ENCODE peak calls at places on chromosomes 12 and 14, in ten cellular contexts. One of them, this sample, is unnamed.

GRCh38 chr14:94424371-94424770 is 28.2 kb downstream of the SERPINA11 start:
- DNase-seq in HFF-Myc: no peak
- DNase-seq in PC-9: no peak
- DNase-seq in left ventricle myocardium inferior: no peak
- DNase-seq in heart right ventricle: no peak
- DNase-seq in cardiac fibroblast: no peak
- DNase-seq in psoas muscle: no peak
- DNase-seq in IMR-90: no peak
- DNase-seq in HL-60: no peak
- DNase-seq in left lung: no peak
- DNase-seq in this sample: no peak

GRCh38 chr14:47678157-47678556 is 2.8 kb upstream of the MDGA2 start:
- DNase-seq in HFF-Myc: no peak
- DNase-seq in PC-9: no peak
- DNase-seq in left ventricle myocardium inferior: no peak
- DNase-seq in heart right ventricle: no peak
- DNase-seq in cardiac fibroblast: no peak
- DNase-seq in psoas muscle: no peak
- DNase-seq in IMR-90: no peak
- DNase-seq in HL-60: no peak
- DNase-seq in left lung: no peak
- DNase-seq in this sample: no peak

GRCh38 chr12:67910360-67911292 is 78.6 kb upstream of the IFNG-AS1 start:
- DNase-seq in HFF-Myc: peak; percentile 79
- DNase-seq in PC-9: no peak
- DNase-seq in left ventricle myocardium inferior: no peak
- DNase-seq in heart right ventricle: peak; percentile 10
- DNase-seq in cardiac fibroblast: peak; percentile 67
- DNase-seq in psoas muscle: peak; percentile 33
- DNase-seq in IMR-90: peak; percentile 95
- DNase-seq in HL-60: no peak
- DNase-seq in left lung: no peak
- DNase-seq in this sample: peak; percentile 90

GRCh38 chr12:779745-780734 is 27.7 kb downstream of the WNK1 start:
- DNase-seq in HFF-Myc: no peak
- DNase-seq in PC-9: no peak
- DNase-seq in left ventricle myocardium inferior: no peak
- DNase-seq in heart right ventricle: no peak
- DNase-seq in cardiac fibroblast: peak; percentile 49
- DNase-seq in psoas muscle: no peak
- DNase-seq in IMR-90: peak; percentile 74
- DNase-seq in HL-60: no peak
- DNase-seq in left lung: no peak
- DNase-seq in this sample: peak; percentile 53

GRCh38 chr12:75571204-75571603 is 59.8 kb upstream of the KRR1 start:
- DNase-seq in HFF-Myc: no peak
- DNase-seq in PC-9: no peak
- DNase-seq in left ventricle myocardium inferior: no peak
- DNase-seq in heart right ventricle: no peak
- DNase-seq in cardiac fibroblast: no peak
- DNase-seq in psoas muscle: no peak
- DNase-seq in IMR-90: no peak
- DNase-seq in HL-60: no peak
- DNase-seq in left lung: no peak
- DNase-seq in this sample: no peak

GRCh38 chr12:107399061-107399460 is 286.5 kb upstream of the PWP1 start:
- DNase-seq in HFF-Myc: no peak
- DNase-seq in PC-9: no peak
- DNase-seq in left ventricle myocardium inferior: no peak
- DNase-seq in heart right ventricle: no peak
- DNase-seq in cardiac fibroblast: no peak
- DNase-seq in psoas muscle: no peak
- DNase-seq in IMR-90: peak; percentile 51
- DNase-seq in HL-60: no peak
- DNase-seq in left lung: no peak
- DNase-seq in this sample: peak; percentile 75

GRCh38 chr12:102323799-102324198 is 126.2 kb upstream of the PMCH start:
- DNase-seq in HFF-Myc: no peak
- DNase-seq in PC-9: no peak
- DNase-seq in left ventricle myocardium inferior: no peak
- DNase-seq in heart right ventricle: no peak
- DNase-seq in cardiac fibroblast: no peak
- DNase-seq in psoas muscle: no peak
- DNase-seq in IMR-90: no peak
- DNase-seq in HL-60: no peak
- DNase-seq in left lung: no peak
- DNase-seq in this sample: no peak

GRCh38 chr12:132230381-132230780 is 86.1 kb downstream of the NOC4L start:
- DNase-seq in HFF-Myc: no peak
- DNase-seq in PC-9: no peak
- DNase-seq in left ventricle myocardium inferior: no peak
- DNase-seq in heart right ventricle: no peak
- DNase-seq in cardiac fibroblast: no peak
- DNase-seq in psoas muscle: no peak
- DNase-seq in IMR-90: no peak
- DNase-seq in HL-60: no peak
- DNase-seq in left lung: no peak
- DNase-seq in this sample: no peak

GRCh38 chr12:24244801-24245200 is 295.3 kb upstream of the SOX5 start:
- DNase-seq in HFF-Myc: no peak
- DNase-seq in PC-9: no peak
- DNase-seq in left ventricle myocardium inferior: no peak
- DNase-seq in heart right ventricle: no peak
- DNase-seq in cardiac fibroblast: no peak
- DNase-seq in psoas muscle: no peak
- DNase-seq in IMR-90: no peak
- DNase-seq in HL-60: no peak
- DNase-seq in left lung: no peak
- DNase-seq in this sample: no peak

GRCh38 chr12:47133981-47134380 is 54.2 kb upstream of the AMIGO2 start:
- DNase-seq in HFF-Myc: no peak
- DNase-seq in PC-9: no peak
- DNase-seq in left ventricle myocardium inferior: no peak
- DNase-seq in heart right ventricle: no peak
- DNase-seq in cardiac fibroblast: no peak
- DNase-seq in psoas muscle: no peak
- DNase-seq in IMR-90: no peak
- DNase-seq in HL-60: no peak
- DNase-seq in left lung: no peak
- DNase-seq in this sample: no peak

GRCh38 chr14:51865953-51866747 is 5.7 kb downstream of the GNG2 start:
- DNase-seq in HFF-Myc: no peak
- DNase-seq in PC-9: no peak
- DNase-seq in left ventricle myocardium inferior: no peak
- DNase-seq in heart right ventricle: no peak
- DNase-seq in cardiac fibroblast: no peak
- DNase-seq in psoas muscle: no peak
- DNase-seq in IMR-90: no peak
- DNase-seq in HL-60: no peak
- DNase-seq in left lung: no peak
- DNase-seq in this sample: no peak

GRCh38 chr14:37939442-37940028 is 268.2 kb upstream of the SSTR1 start:
- DNase-seq in HFF-Myc: no peak
- DNase-seq in PC-9: no peak
- DNase-seq in left ventricle myocardium inferior: no peak
- DNase-seq in heart right ventricle: no peak
- DNase-seq in cardiac fibroblast: no peak
- DNase-seq in psoas muscle: no peak
- DNase-seq in IMR-90: no peak
- DNase-seq in HL-60: no peak
- DNase-seq in left lung: no peak
- DNase-seq in this sample: no peak

GRCh38 chr12:5509557-5509956 is 77.6 kb downstream of the NTF3 start:
- DNase-seq in HFF-Myc: no peak
- DNase-seq in PC-9: no peak
- DNase-seq in left ventricle myocardium inferior: no peak
- DNase-seq in heart right ventricle: no peak
- DNase-seq in cardiac fibroblast: no peak
- DNase-seq in psoas muscle: no peak
- DNase-seq in IMR-90: no peak
- DNase-seq in HL-60: no peak
- DNase-seq in left lung: no peak
- DNase-seq in this sample: no peak

GRCh38 chr14:104559043-104559768 is 20.4 kb upstream of the C14orf180 start:
- DNase-seq in HFF-Myc: no peak
- DNase-seq in PC-9: no peak
- DNase-seq in left ventricle myocardium inferior: peak; percentile 5
- DNase-seq in heart right ventricle: no peak
- DNase-seq in cardiac fibroblast: no peak
- DNase-seq in psoas muscle: peak; percentile 43
- DNase-seq in IMR-90: no peak
- DNase-seq in HL-60: no peak
- DNase-seq in left lung: no peak
- DNase-seq in this sample: no peak

GRCh38 chr12:113373966-113374365 is 15.6 kb downstream of the PLBD2 start:
- DNase-seq in HFF-Myc: no peak
- DNase-seq in PC-9: no peak
- DNase-seq in left ventricle myocardium inferior: no peak
- DNase-seq in heart right ventricle: no peak
- DNase-seq in cardiac fibroblast: no peak
- DNase-seq in psoas muscle: no peak
- DNase-seq in IMR-90: no peak
- DNase-seq in HL-60: no peak
- DNase-seq in left lung: no peak
- DNase-seq in this sample: no peak

GRCh38 chr12:54588892-54589291 is 433 bp upstream of the PPP1R1A start:
- DNase-seq in HFF-Myc: no peak
- DNase-seq in PC-9: no peak
- DNase-seq in left ventricle myocardium inferior: no peak
- DNase-seq in heart right ventricle: no peak
- DNase-seq in cardiac fibroblast: no peak
- DNase-seq in psoas muscle: no peak
- DNase-seq in IMR-90: no peak
- DNase-seq in HL-60: no peak
- DNase-seq in left lung: no peak
- DNase-seq in this sample: no peak
- H3K4me3 ChIP-seq in HFF-Myc: no peak overlapping the region
- H3K4me3 ChIP-seq in PC-9: no peak overlapping the region
- H3K4me3 ChIP-seq in left ventricle myocardium inferior: peak overlapping the region; percentile 76
- H3K4me3 ChIP-seq in heart right ventricle: peak overlapping the region; percentile 48
- H3K4me3 ChIP-seq in cardiac fibroblast: no peak overlapping the region
- H3K4me3 ChIP-seq in psoas muscle: peak overlapping the region; percentile 83
- H3K4me3 ChIP-seq in IMR-90: no peak overlapping the region
- H3K4me3 ChIP-seq in HL-60: no peak overlapping the region
- H3K4me3 ChIP-seq in left lung: peak overlapping the region; percentile 15
- H3K4me3 ChIP-seq in this sample: no peak overlapping the region

GRCh38 chr14:91545204-91545603 is 35.1 kb upstream of the PPP4R3A start:
- DNase-seq in HFF-Myc: no peak
- DNase-seq in PC-9: no peak
- DNase-seq in left ventricle myocardium inferior: no peak
- DNase-seq in heart right ventricle: no peak
- DNase-seq in cardiac fibroblast: no peak
- DNase-seq in psoas muscle: no peak
- DNase-seq in IMR-90: no peak
- DNase-seq in HL-60: no peak
- DNase-seq in left lung: no peak
- DNase-seq in this sample: no peak

GRCh38 chr14:91545946-91546716 is 36.0 kb upstream of the PPP4R3A start:
- DNase-seq in HFF-Myc: no peak
- DNase-seq in PC-9: no peak
- DNase-seq in left ventricle myocardium inferior: no peak
- DNase-seq in heart right ventricle: no peak
- DNase-seq in cardiac fibroblast: peak; percentile 1
- DNase-seq in psoas muscle: no peak
- DNase-seq in IMR-90: no peak
- DNase-seq in HL-60: no peak
- DNase-seq in left lung: no peak
- DNase-seq in this sample: no peak

GRCh38 chr14:91548145-91548544 is 38.0 kb upstream of the PPP4R3A start:
- DNase-seq in HFF-Myc: no peak
- DNase-seq in PC-9: no peak
- DNase-seq in left ventricle myocardium inferior: no peak
- DNase-seq in heart right ventricle: no peak
- DNase-seq in cardiac fibroblast: no peak
- DNase-seq in psoas muscle: no peak
- DNase-seq in IMR-90: no peak
- DNase-seq in HL-60: no peak
- DNase-seq in left lung: no peak
- DNase-seq in this sample: no peak
- TF ChIP-seq CTCF in HFF-Myc: no peak
- TF ChIP-seq CTCF in PC-9: no peak
- TF ChIP-seq CTCF in left ventricle myocardium inferior: no peak
- TF ChIP-seq CTCF in heart right ventricle: no peak
- TF ChIP-seq CTCF in cardiac fibroblast: no peak
- TF ChIP-seq CTCF in psoas muscle: no peak
- TF ChIP-seq CTCF in IMR-90: no peak
- TF ChIP-seq CTCF in HL-60: no peak
- TF ChIP-seq CTCF in left lung: no peak
- TF ChIP-seq CTCF in this sample: no peak

DNA sequence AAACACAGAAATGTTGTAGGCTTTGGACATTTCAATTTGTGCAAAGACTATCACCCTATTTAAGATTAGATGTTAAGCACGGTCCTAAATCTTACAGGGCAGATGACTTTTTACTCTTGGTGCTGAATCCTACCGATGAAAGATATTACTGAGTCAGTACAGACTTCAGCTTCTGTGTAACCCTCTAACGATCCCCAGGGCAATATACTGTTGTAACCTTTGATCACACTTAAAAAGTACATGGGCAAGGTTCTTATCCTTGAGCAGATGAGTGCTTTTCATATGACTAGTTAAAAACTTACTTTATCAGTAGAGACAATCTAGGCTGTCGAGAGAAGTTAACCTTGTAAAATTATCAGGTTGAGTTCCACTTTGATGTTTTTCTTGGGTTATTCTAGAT is 22.5 kb downstream of the PDE3A start:
- DNase-seq in HFF-Myc: no peak
- DNase-seq in PC-9: no peak
- DNase-seq in left ventricle myocardium inferior: no peak
- DNase-seq in heart right ventricle: no peak
- DNase-seq in cardiac fibroblast: no peak
- DNase-seq in psoas muscle: no peak
- DNase-seq in IMR-90: no peak
- DNase-seq in HL-60: no peak
- DNase-seq in left lung: no peak
- DNase-seq in this sample: no peak
- H3K4me3 ChIP-seq in HFF-Myc: no peak overlapping the region
- H3K4me3 ChIP-seq in PC-9: no peak overlapping the region
- H3K4me3 ChIP-seq in left ventricle myocardium inferior: peak overlapping the region; percentile 31
- H3K4me3 ChIP-seq in heart right ventricle: no peak overlapping the region
- H3K4me3 ChIP-seq in cardiac fibroblast: no peak overlapping the region
- H3K4me3 ChIP-seq in psoas muscle: no peak overlapping the region
- H3K4me3 ChIP-seq in IMR-90: no peak overlapping the region
- H3K4me3 ChIP-seq in HL-60: no peak overlapping the region
- H3K4me3 ChIP-seq in left lung: no peak overlapping the region
- H3K4me3 ChIP-seq in this sample: no peak overlapping the region

DNA sequence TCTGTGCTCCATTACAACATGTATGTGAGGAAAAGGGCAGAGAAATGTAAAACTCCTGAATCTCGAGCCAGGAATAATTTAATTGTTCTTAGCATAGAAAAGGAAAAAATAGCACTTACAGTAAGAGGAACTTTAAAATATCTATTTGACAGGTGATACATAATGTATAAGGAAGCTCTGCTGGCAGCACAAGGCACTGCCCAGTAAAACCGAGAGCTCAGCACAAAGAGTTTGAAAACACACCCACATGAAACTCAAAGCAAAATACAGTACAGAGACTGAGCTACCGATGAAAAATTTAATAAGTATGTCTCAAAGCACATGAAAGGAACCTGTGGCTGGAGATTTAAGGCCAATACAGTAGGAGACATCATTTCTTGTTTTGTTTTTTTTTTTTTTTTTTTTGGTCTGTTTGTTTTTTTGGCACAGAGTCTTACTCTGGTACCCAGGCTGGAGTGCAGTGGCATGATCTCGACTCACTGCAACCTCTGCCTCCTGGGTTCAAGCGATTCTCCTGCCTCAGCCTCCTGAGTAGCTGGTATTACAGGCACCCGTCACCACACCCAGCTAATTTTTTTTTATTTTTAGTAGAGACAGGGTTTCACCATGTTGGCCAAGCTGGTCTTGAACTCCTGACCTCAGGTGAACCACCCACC is 19.2 kb downstream of the CLIP1 start:
- DNase-seq in HFF-Myc: no peak
- DNase-seq in PC-9: no peak
- DNase-seq in left ventricle myocardium inferior: no peak
- DNase-seq in heart right ventricle: no peak
- DNase-seq in cardiac fibroblast: no peak
- DNase-seq in psoas muscle: no peak
- DNase-seq in IMR-90: no peak
- DNase-seq in HL-60: no peak
- DNase-seq in left lung: no peak
- DNase-seq in this sample: no peak
- TF ChIP-seq CTCF in HFF-Myc: no peak
- TF ChIP-seq CTCF in PC-9: no peak
- TF ChIP-seq CTCF in left ventricle myocardium inferior: no peak
- TF ChIP-seq CTCF in heart right ventricle: no peak
- TF ChIP-seq CTCF in cardiac fibroblast: no peak
- TF ChIP-seq CTCF in psoas muscle: no peak
- TF ChIP-seq CTCF in IMR-90: no peak
- TF ChIP-seq CTCF in HL-60: no peak
- TF ChIP-seq CTCF in left lung: no peak
- TF ChIP-seq CTCF in this sample: no peak